ENCODE peak calls at places on chromosomes 13 and 19, in six cellular contexts. One of them, this sample, is unnamed.

GRCh38 chr19:58560921-58561320 is 2.5 kb upstream of the UBE2M start:
- DNase-seq in heart left ventricle: no peak
- DNase-seq in ovary: no peak
- DNase-seq in uterus: no peak
- DNase-seq in endothelial cell of umbilical vein: no peak
- DNase-seq in IMR-90: no peak
- DNase-seq in this sample: peak

GRCh38 chr19:39969681-39970423 is 1.1 kb upstream of the PSMC4 start:
- DNase-seq in heart left ventricle: no peak
- DNase-seq in endothelial cell of umbilical vein: no peak
- DNase-seq in uterus: no peak
- DNase-seq in IMR-90: no peak
- DNase-seq in ovary: no peak
- DNase-seq in this sample: no peak

GRCh38 chr13:30422056-30422914 is at the start of gene UBE2L5:
- DNase-seq in IMR-90: peak
- DNase-seq in heart left ventricle: peak
- DNase-seq in endothelial cell of umbilical vein: peak
- DNase-seq in uterus: peak
- DNase-seq in ovary: peak
- DNase-seq in this sample: peak

GRCh38 chr13:51666316-51666715 is 82.1 kb downstream of the WDFY2 start:
- DNase-seq in heart left ventricle: no peak
- DNase-seq in ovary: no peak
- DNase-seq in endothelial cell of umbilical vein: no peak
- DNase-seq in uterus: no peak
- DNase-seq in IMR-90: no peak
- DNase-seq in this sample: no peak

GRCh38 chr19:10086904-10087256 is 763 bp downstream of the SHFL start:
- DNase-seq in endothelial cell of umbilical vein: no peak
- DNase-seq in heart left ventricle: no peak
- DNase-seq in ovary: peak
- DNase-seq in IMR-90: no peak
- DNase-seq in uterus: peak
- DNase-seq in this sample: no peak

GRCh38 chr13:59865398-59865797 is 298.3 kb downstream of the DIAPH3 start:
- DNase-seq in ovary: no peak
- DNase-seq in heart left ventricle: no peak
- DNase-seq in uterus: no peak
- DNase-seq in IMR-90: peak
- DNase-seq in endothelial cell of umbilical vein: peak
- DNase-seq in this sample: no peak

GRCh38 chr13:73060251-73061160 is 1.7 kb downstream of the KLF5 start:
- DNase-seq in heart left ventricle: peak
- DNase-seq in IMR-90: peak
- DNase-seq in endothelial cell of umbilical vein: peak
- DNase-seq in uterus: peak
- DNase-seq in ovary: peak
- DNase-seq in this sample: no peak

GRCh38 chr13:23020246-23020843 is 160.4 kb upstream of the SGCG start:
- DNase-seq in endothelial cell of umbilical vein: peak
- DNase-seq in heart left ventricle: peak
- DNase-seq in ovary: peak
- DNase-seq in uterus: peak
- DNase-seq in IMR-90: peak
- DNase-seq in this sample: peak

GRCh38 chr19:54125713-54126112 is 10.2 kb downstream of the PRPF31 start:
- DNase-seq in endothelial cell of umbilical vein: no peak
- DNase-seq in uterus: no peak
- DNase-seq in IMR-90: no peak
- DNase-seq in ovary: no peak
- DNase-seq in heart left ventricle: no peak
- DNase-seq in this sample: no peak

GRCh38 chr13:48000559-48001126 is 430 bp downstream of the SUCLA2 start:
- DNase-seq in endothelial cell of umbilical vein: peak
- DNase-seq in uterus: no peak
- DNase-seq in heart left ventricle: peak
- DNase-seq in ovary: peak
- DNase-seq in IMR-90: peak
- DNase-seq in this sample: peak

GRCh38 chr13:87234981-87235380 is 436.2 kb upstream of the SLITRK5 start:
- DNase-seq in uterus: no peak
- DNase-seq in heart left ventricle: no peak
- DNase-seq in IMR-90: peak
- DNase-seq in ovary: no peak
- DNase-seq in endothelial cell of umbilical vein: no peak
- DNase-seq in this sample: no peak

GRCh38 chr19:56140583-56141415 is at the start of gene ZNF444:
- DNase-seq in ovary: peak
- DNase-seq in endothelial cell of umbilical vein: peak
- DNase-seq in heart left ventricle: peak
- DNase-seq in uterus: peak
- DNase-seq in IMR-90: peak
- DNase-seq in this sample: peak

DNA sequence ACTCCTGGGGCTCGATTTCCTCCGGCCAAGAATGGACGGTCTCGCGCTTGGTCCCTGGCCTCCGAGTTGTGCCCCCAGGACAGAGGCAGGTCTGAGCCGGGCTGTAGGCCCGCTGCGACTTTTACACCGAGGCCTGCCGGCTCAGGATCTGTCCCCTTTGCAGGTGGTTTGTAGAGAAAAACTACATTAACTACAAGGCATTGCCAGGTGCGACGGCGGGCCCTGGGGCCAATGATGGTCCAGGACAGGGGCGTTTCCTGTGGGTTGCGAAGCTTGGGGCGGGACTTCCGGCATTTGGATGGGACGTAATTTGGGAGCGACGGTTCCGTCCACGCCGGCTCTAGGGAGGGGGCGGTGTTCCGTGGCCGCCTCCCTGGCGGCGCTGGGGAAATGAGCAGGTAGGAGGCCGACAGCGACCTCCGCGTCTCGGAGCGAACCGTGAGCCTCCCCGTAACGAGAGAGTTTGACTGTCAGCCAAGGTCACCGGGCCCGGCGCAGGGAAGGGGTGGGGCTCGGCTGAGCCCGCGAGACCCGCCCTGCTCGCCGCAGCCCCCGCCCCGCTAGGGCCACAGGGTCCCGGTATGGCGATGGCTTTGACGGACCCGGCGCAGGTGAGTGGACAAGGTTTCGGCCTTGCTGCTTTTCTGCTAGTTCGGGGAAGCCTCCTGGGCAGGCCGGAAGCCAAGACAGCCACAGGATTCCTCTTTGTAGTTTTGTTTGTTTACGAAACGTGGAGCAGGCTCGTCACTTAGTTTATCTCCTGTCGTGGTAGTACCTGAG is at the start of gene ZNF805:
- DNase-seq in endothelial cell of umbilical vein: peak
- DNase-seq in ovary: peak
- DNase-seq in IMR-90: peak
- DNase-seq in uterus: peak
- DNase-seq in heart left ventricle: peak
- DNase-seq in this sample: peak
- TF ChIP-seq POLR2A in endothelial cell of umbilical vein: peak
- TF ChIP-seq POLR2A in ovary: peak
- TF ChIP-seq POLR2A in IMR-90: peak
- TF ChIP-seq POLR2A in uterus: peak
- TF ChIP-seq POLR2A in heart left ventricle: peak
- TF ChIP-seq POLR2A in this sample: peak

DNA sequence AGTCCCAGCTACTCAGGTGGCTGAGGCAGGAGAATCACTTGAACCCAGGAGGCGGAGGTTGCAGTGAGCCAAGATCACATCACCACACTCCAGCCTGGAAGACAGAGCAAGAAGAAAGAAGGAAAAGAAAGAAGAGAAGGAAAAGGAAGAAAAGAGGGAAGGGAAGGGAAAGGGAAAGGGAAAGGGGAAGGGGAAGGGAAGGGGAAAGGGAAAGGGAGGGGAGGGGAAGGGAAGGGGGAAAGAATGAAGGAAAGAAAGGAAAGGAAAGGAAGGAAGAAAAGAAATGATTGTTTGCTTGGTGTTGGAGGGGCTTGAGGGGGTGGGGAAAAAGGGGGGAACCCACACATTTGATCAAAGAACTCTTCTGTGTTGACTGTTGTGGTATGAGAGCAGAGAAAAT is 10.0 kb downstream of the PMIS2 start:
- DNase-seq in uterus: no peak
- DNase-seq in endothelial cell of umbilical vein: no peak
- DNase-seq in ovary: no peak
- DNase-seq in heart left ventricle: no peak
- DNase-seq in IMR-90: no peak
- DNase-seq in this sample: no peak
- TF ChIP-seq CTCF in uterus: no peak
- TF ChIP-seq CTCF in endothelial cell of umbilical vein: no peak
- TF ChIP-seq CTCF in ovary: no peak
- TF ChIP-seq CTCF in heart left ventricle: no peak
- TF ChIP-seq CTCF in IMR-90: no peak
- TF ChIP-seq CTCF in this sample: no peak

GRCh38 chr13:95154441-95154886 is 146.8 kb downstream of the ABCC4 start:
- DNase-seq in ovary: no peak
- DNase-seq in heart left ventricle: no peak
- DNase-seq in IMR-90: no peak
- DNase-seq in uterus: no peak
- DNase-seq in endothelial cell of umbilical vein: no peak
- DNase-seq in this sample: no peak
- H3K27ac ChIP-seq in ovary: no peak
- H3K27ac ChIP-seq in heart left ventricle: no peak
- H3K27ac ChIP-seq in IMR-90: no peak
- H3K27ac ChIP-seq in uterus: no peak
- H3K27ac ChIP-seq in endothelial cell of umbilical vein: peak
- H3K27ac ChIP-seq in this sample: no peak

DNA sequence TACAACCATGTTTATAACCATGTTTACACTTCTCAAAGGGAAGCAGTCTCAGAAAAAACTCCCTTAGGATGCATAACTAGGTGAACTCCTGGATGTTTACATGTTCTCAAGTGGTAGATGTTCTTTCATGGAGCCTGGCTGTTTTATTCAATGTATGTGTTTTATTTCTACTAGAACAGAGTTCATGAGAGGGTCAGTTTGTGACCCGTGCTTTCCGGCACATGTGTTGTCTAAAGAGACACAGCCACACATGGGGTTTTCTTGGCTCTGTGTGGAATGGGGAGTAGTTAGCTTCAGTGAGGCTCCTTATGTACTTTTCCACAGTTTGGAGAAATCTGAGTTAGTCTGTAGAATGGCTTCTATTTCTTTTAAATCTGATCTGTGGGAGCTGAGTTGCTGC is 60.9 kb downstream of the ATP8A2 start:
- DNase-seq in endothelial cell of umbilical vein: no peak
- DNase-seq in IMR-90: no peak
- DNase-seq in heart left ventricle: no peak
- DNase-seq in uterus: no peak
- DNase-seq in ovary: no peak
- DNase-seq in this sample: no peak
- TF ChIP-seq POLR2A in endothelial cell of umbilical vein: no peak
- TF ChIP-seq POLR2A in IMR-90: no peak
- TF ChIP-seq POLR2A in heart left ventricle: no peak
- TF ChIP-seq POLR2A in uterus: no peak
- TF ChIP-seq POLR2A in ovary: no peak
- TF ChIP-seq POLR2A in this sample: no peak

GRCh38 chr19:4730740-4731171 is 7.1 kb upstream of the DPP9 start:
- DNase-seq in uterus: no peak
- DNase-seq in endothelial cell of umbilical vein: peak
- DNase-seq in IMR-90: no peak
- DNase-seq in heart left ventricle: no peak
- DNase-seq in ovary: no peak
- DNase-seq in this sample: peak
- TF ChIP-seq CTCF in uterus: peak
- TF ChIP-seq CTCF in endothelial cell of umbilical vein: peak
- TF ChIP-seq CTCF in IMR-90: peak
- TF ChIP-seq CTCF in heart left ventricle: peak
- TF ChIP-seq CTCF in ovary: no peak
- TF ChIP-seq CTCF in this sample: peak

GRCh38 chr19:18452386-18452785 is 14.5 kb upstream of the ISYNA1 start:
- DNase-seq in uterus: no peak
- DNase-seq in ovary: no peak
- DNase-seq in IMR-90: no peak
- DNase-seq in endothelial cell of umbilical vein: no peak
- DNase-seq in heart left ventricle: no peak
- DNase-seq in this sample: no peak

GRCh38 chr19:18450934-18451836 is 13.3 kb upstream of the ISYNA1 start:
- DNase-seq in heart left ventricle: peak
- DNase-seq in uterus: peak
- DNase-seq in endothelial cell of umbilical vein: peak
- DNase-seq in ovary: peak
- DNase-seq in IMR-90: peak
- DNase-seq in this sample: peak

GRCh38 chr19:18456279-18456678 is 18.3 kb upstream of the ISYNA1 start:
- DNase-seq in endothelial cell of umbilical vein: no peak
- DNase-seq in IMR-90: no peak
- DNase-seq in heart left ventricle: no peak
- DNase-seq in ovary: no peak
- DNase-seq in uterus: no peak
- DNase-seq in this sample: no peak

GRCh38 chr19:18450021-18450933 is 12.3 kb upstream of the ISYNA1 start:
- DNase-seq in ovary: no peak
- DNase-seq in heart left ventricle: no peak
- DNase-seq in IMR-90: no peak
- DNase-seq in endothelial cell of umbilical vein: no peak
- DNase-seq in uterus: no peak
- DNase-seq in this sample: no peak

GRCh38 chr19:18453269-18454024 is 15.5 kb upstream of the ISYNA1 start:
- DNase-seq in ovary: no peak
- DNase-seq in endothelial cell of umbilical vein: no peak
- DNase-seq in uterus: no peak
- DNase-seq in heart left ventricle: no peak
- DNase-seq in IMR-90: peak
- DNase-seq in this sample: no peak
- H3K27ac ChIP-seq in ovary: no peak
- H3K27ac ChIP-seq in endothelial cell of umbilical vein: no peak
- H3K27ac ChIP-seq in uterus: no peak
- H3K27ac ChIP-seq in heart left ventricle: no peak
- H3K27ac ChIP-seq in IMR-90: no peak
- H3K27ac ChIP-seq in this sample: no peak

DNA sequence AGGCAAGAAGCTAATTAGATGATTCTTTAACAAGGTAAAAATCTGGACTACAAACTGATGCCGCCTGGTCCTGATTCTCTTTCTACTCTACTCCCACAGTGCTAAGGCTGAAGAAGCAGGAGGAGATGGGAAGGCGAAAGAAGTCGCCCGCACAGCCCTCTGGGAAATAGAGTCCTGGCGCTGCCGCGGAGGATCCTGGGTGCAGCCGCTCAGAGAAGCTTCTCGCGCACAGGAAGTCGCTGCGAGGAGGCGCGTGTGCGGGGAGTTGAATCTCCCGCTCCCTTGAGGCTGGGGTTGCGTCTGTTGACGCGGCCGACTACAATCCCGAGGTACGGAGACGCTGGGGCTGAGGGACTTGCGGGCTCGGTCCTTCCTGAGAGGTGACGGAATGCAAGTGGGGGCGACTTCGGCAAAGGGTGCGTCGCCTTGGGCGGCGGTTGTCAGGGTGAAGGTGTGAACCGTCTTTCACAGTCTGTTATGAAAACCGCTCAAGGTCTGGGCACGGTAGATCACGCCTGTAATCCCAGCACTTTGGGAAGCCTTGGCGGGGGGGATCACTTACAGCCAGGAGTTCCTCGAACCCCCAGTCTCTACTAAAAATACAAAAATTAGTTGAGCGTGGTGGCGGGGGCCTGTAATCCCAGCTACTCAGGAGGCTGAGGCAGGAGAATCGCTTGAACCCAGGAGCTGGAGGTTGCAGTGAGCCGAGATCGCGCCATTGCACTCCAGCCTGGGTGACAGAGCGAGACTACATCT is at the start of gene ZNF473:
- DNase-seq in IMR-90: peak
- DNase-seq in ovary: peak
- DNase-seq in endothelial cell of umbilical vein: no peak
- DNase-seq in uterus: peak
- DNase-seq in heart left ventricle: peak
- DNase-seq in this sample: peak
- TF ChIP-seq POLR2A in IMR-90: peak
- TF ChIP-seq POLR2A in ovary: peak
- TF ChIP-seq POLR2A in endothelial cell of umbilical vein: peak
- TF ChIP-seq POLR2A in uterus: peak
- TF ChIP-seq POLR2A in heart left ventricle: peak
- TF ChIP-seq POLR2A in this sample: no peak

This sample was measured in adrenal gland.